ENCODE peak calls at places on chromosomes 16 and 17, in ten cellular contexts. S is NCI-H774; V is GM06990; N is activated CD4-positive, alpha-beta T cell treated with anti-CD3 and anti-CD28 coated beads, Interleukin-2, amount 50 U/mL, for 1 hour; J is EH; Z is stimulated activated CD8-positive, alpha-beta memory T cell treated with anti-CD3 and anti-CD28 coated beads, Interleukin-7, amount 100 ng/mL, for 1 hour; O is lung microvascular endothelial cell; F is NCI-H187; G is SK-MEL-5; Q is GM03348. K is an unnamed sample.

GRCh38 chr16:88298882-88299745 is 83.6 kb upstream of the ZNF469 start:
- DNase-seq in Z (no peak), O (peak; percentile 52), S (no peak), F (no peak), G (no peak), N (no peak), J (peak; percentile 68), Q (peak; percentile 65), V (no peak), K (peak; percentile 89)

GRCh38 chr17:18182978-18183333 is 672 bp upstream of the ALKBH5 start:
- DNase-seq in G (peak; percentile 78), Z (peak; percentile 63), J (peak; percentile 88), Q (peak; percentile 92), O (peak; percentile 85), F (no peak), S (peak; percentile 35), N (peak; percentile 73), V (peak; percentile 91), K (peak; percentile 94)

GRCh38 chr17:3885970-3886369 is 6.9 kb downstream of the CAMKK1 start:
- DNase-seq in S (no peak), G (no peak), Q (peak; percentile 48), J (peak; percentile 81), O (peak; percentile 61), Z (no peak), V (no peak), N (no peak), F (no peak), K (peak; percentile 85)

GRCh38 chr17:269616-270514 is 82.7 kb downstream of the RPH3AL start:
- DNase-seq in O (no peak), V (no peak), Z (no peak), N (no peak), G (no peak), J (no peak), Q (no peak), F (no peak), S (no peak), K (no peak)

GRCh38 chr16:70250748-70251650 is 741 bp downstream of the EXOSC6 start:
- DNase-seq in S (no peak), N (peak; percentile 30), G (peak; percentile 25), J (peak; percentile 56), Q (peak; percentile 71), O (peak; percentile 71), Z (no peak), V (peak; percentile 69), F (no peak), K (peak; percentile 79)

GRCh38 chr17:76383645-76384221 is 676 bp upstream of the SPHK1 start:
- DNase-seq in F (no peak), J (peak; percentile 72), Q (peak; percentile 62), O (peak; percentile 69), S (no peak), N (peak; percentile 24), Z (peak; percentile 23), V (peak; percentile 71), G (no peak), K (peak; percentile 84)

GRCh38 chr17:2612630-2613029 is 19.2 kb downstream of the PAFAH1B1 start:
- DNase-seq in G (no peak), Q (no peak), N (no peak), O (no peak), J (no peak), S (no peak), Z (no peak), F (no peak), V (no peak), K (no peak)

GRCh38 chr17:49434821-49435581 is 20.3 kb upstream of the PHB1 start:
- DNase-seq in V (no peak), O (peak; percentile 56), S (no peak), F (peak; percentile 5), Q (peak; percentile 87), Z (peak; percentile 13), G (peak; percentile 79), J (peak; percentile 62), N (peak; percentile 22), K (peak; percentile 53)